ENCODE peak calls at places on chromosomes 2 and 18, in seven cellular contexts. X is breast epithelium, C is lower lobe of right lung, W is tibial nerve, Y is ovary, S is endodermal cell, P is GM12878. L is an unnamed sample. For H3K4me1, the result is how much of the 10 kb centered on the place peaks cover.

GRCh38 chr2:558302-558642 is 118.9 kb downstream of the TMEM18 start:
- DNase-seq in Y (no peak), S (no peak), X (no peak), W (no peak), P (no peak), C (no peak), L (no peak)

GRCh38 chr2:196182439-196183171 is 11.2 kb upstream of the STK17B start:
- DNase-seq in Y (no peak), P (peak), C (no peak), S (no peak), W (no peak), X (no peak), L (no peak)

GRCh38 chr2:14633031-14633430 is 514 bp downstream of the LRATD1 start:
- DNase-seq in Y (peak), C (peak), W (no peak), P (no peak), S (peak), X (no peak), L (no peak)

GRCh38 chr18:23967321-23968089 is 47.0 kb upstream of the TTC39C start:
- DNase-seq in C (no peak), S (no peak), P (peak), W (no peak), Y (no peak), X (no peak), L (no peak)

GRCh38 chr2:28320009-28320365 is 72.7 kb upstream of the FOSL2 start:
- DNase-seq in C (no peak), P (no peak), S (peak), X (no peak), Y (no peak), W (no peak), L (no peak)

GRCh38 chr2:173818285-173818684 is 146.9 kb downstream of the SP3 start:
- DNase-seq in C (no peak), P (no peak), S (no peak), X (no peak), W (no peak), Y (no peak), L (no peak)

GRCh38 chr2:148813603-148814065 is 61.4 kb upstream of the KIF5C start:
- DNase-seq in W (no peak), X (no peak), S (peak), C (no peak), P (peak), Y (no peak), L (no peak)

GRCh38 chr2:54838585-54839035 is 115.1 kb downstream of the EML6 start:
- DNase-seq in W (peak), X (peak), Y (peak), S (peak), C (peak), P (peak), L (no peak)

GRCh38 chr2:238973038-238973772 is 125.3 kb downstream of the TWIST2 start:
- DNase-seq in C (no peak), W (no peak), Y (no peak), X (no peak), S (no peak), P (no peak), L (no peak)

GRCh38 chr2:241570961-241571581 is 12.5 kb downstream of the BOK start:
- DNase-seq in W (no peak), C (peak), P (no peak), X (no peak), Y (no peak), S (peak), L (no peak)

GRCh38 chr18:79361766-79362522 is 33.8 kb upstream of the NFATC1 start:
- DNase-seq in W (no peak), S (peak), P (no peak), X (no peak), Y (no peak), C (no peak), L (no peak)

GRCh38 chr2:20617892-20618467 is 32.9 kb downstream of the HS1BP3 start:
- DNase-seq in Y (peak), S (peak), X (peak), W (peak), P (no peak), C (peak), L (peak)

GRCh38 chr2:98108110-98108509 is 21.1 kb downstream of the VWA3B start:
- DNase-seq in Y (no peak), P (no peak), X (no peak), C (no peak), S (no peak), W (no peak), L (no peak)

DNA sequence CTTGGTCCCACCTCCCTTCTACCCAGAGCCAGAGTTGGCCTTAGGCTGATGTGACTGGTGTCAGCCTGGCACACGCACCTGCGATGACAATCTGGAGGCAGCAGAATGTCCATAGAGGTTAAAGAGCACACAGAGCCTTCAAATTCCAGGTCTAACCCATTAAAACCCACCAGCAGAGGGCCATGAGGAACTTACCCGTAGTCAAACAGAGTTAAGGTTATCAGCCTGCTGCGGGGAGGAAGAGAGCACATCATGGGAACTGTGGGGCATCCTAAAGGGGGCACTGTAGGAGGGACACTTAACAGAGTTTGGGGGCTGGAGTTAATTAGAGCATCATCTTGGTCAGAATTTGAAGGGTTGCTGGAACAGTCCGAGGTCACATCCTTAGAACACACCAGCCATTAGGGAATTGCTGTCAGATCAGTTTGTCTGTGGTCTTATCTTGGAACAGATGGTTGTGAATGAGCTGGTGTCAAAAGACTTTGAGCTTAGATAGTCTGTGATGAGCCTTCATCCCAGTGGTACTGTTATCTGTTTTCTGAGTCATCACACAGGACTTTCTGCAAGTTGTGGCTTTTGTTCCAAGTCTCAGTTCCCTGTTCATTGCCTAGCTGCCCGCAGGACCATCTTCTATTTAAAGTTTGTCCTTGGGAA is 248.6 kb downstream of the LOXHD1 start:
- DNase-seq in S (peak), P (no peak), X (no peak), Y (no peak), W (no peak), C (no peak), L (no peak)
- H3K4me1 ChIP-seq in S (under half), P (under half), X (under half), Y (under half), W (under half), C (under half), L (under half)

DNA sequence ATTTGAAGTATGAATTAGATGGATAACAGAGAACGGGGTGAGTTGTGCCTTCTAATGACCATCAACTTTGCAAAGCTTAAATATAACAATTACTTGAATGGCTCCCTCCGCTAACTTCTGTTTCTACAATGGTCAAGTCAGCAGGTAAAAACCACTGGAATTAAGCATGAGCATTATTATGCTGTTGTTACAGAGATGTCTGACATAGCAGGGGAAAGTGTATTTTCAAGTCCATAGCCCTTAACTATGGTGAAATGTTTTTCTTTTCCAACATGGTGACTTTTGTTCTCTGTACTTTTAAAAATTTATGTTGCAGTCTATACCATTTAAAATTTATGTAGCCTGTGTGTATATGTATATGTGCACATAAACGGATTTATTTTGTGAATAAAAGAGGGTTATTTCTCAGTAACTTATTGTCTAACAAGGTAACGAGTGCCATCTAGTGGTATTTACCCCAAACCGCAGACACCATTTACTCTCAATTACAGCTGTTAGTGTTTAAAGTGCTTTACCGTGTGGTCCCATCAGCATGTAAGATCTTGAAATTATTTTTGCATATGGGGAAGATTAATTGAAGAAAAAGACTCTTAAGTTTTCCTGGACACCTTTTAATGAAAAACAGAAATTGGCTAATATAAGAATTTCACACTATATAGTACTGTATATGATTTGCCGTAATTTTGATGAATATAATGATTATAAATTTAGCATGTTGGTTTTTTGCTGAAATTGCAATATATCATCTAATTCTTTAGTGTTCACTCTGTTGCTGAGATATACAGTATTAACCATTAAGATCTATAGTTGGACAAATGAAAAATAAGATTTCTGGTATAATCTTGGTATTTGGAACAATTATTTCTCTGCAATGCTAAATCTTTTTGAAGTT is 78.2 kb downstream of the UBE2E3 start:
- DNase-seq in W (no peak), C (no peak), S (peak), X (no peak), Y (no peak), P (peak), L (peak)
- TF ChIP-seq CTCF in W (peak), C (peak), S (peak), X (no peak), Y (no peak), P (peak), L (peak)

DNA sequence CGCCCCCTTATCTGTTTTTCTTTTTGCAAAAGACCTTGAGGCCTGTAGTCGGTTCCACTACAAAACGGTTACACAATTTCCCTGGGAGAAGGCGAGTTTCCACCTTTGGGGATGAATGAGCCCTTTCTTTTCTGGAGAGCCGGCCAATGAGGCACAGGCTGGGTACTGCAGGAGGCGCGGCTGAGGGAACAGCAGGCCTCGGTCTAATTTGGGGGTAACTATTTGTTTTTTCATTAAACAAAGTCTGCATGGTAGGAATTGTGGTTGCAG is 129.2 kb downstream of the MYCN start:
- DNase-seq in C (no peak), W (no peak), X (peak), S (no peak), Y (peak), P (no peak), L (no peak)
- H3K27ac ChIP-seq in C (no peak), W (peak), X (peak), S (peak), Y (no peak), P (no peak), L (no peak)

GRCh38 chr2:37457401-37457901 is 113.0 kb downstream of the QPCT start:
- DNase-seq in Y (no peak), S (no peak), X (no peak), C (no peak), W (no peak), P (no peak), L (no peak)
- H3K4me1 ChIP-seq in Y (under half), S (under half), X (under half), C (under half), W (under half), P (under half), L (under half)

GRCh38 chr2:134704173-134704572 is 14.6 kb downstream of the TMEM163 start:
- DNase-seq in P (no peak), X (no peak), W (no peak), C (no peak), S (no peak), Y (no peak), L (no peak)
- TF ChIP-seq CTCF in P (no peak), X (no peak), W (no peak), C (no peak), S (peak), Y (no peak), L (no peak)

DNA sequence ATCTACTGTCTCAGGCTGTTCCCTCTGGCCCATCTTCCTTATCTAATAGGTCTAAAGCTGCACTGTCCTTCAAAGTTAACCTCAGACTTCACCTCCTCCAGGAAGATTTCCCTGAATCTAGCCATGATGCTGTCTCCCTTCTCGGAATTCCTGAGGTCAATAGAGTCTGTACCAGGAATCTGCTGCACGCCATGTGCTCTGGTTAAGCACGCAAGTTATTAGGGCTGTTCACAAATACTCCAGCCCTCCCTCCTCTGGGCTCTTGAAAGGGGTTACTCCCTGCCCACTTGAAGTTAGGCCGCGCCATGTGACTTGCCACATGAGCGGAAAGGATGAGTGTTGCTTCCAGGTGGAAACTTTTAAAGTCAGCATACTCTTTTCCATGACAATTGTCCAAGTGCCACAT is 43.6 kb downstream of the MCFD2 start:
- DNase-seq in Y (no peak), P (no peak), S (no peak), W (no peak), C (peak), X (no peak), L (no peak)
- H3K27ac ChIP-seq in Y (no peak), P (no peak), S (no peak), W (no peak), C (peak), X (peak), L (no peak)

DNA sequence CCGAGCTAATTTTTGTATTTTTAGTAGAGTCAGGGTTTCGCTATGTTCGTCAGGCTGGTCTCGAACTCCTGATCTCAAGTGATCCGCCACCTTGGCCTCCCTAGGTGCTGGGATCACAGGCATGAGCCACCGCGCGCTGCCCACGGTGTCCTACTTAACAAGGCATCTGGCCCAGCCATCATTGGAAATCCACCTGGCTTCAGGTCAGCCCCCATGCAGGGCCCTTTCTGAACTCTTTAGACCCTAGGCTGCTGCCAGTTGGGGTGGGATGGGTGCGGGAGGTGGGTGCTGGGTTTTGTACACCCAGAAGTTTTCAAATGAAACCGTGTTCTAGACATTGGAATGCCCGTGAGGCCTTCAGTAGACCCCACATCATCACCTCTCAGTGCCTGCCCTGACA is 26.6 kb upstream of the NT5DC4 start:
- DNase-seq in W (no peak), S (no peak), P (no peak), C (no peak), Y (no peak), X (no peak), L (no peak)
- H3K4me1 ChIP-seq in W (under half), S (under half), P (under half), C (under half), Y (under half), X (under half), L (under half)

L was measured in foreskin keratinocyte.